ENCODE peak calls at places on chromosomes 2 and 18, in ten cellular contexts. N is PC-9, X is stomach, S is H9, J is mesendoderm, Z is heart right ventricle, C is astrocyte, E is upper lobe of left lung, A is IMR-90, G is right cardiac atrium. B is an unnamed sample.

GRCh38 chr2:105114551-105114950 is 76.7 kb downstream of the MRPS9 start:
- DNase-seq in N (peak), X (no peak), S (no peak), J (peak), Z (no peak), C (peak), E (no peak), A (peak), G (no peak), B (no peak)

GRCh38 chr2:185375731-185376130 is 362.9 kb upstream of the FSIP2 start:
- DNase-seq in N (no peak), X (no peak), S (no peak), J (no peak), Z (no peak), C (no peak), E (no peak), A (no peak), G (no peak), B (no peak)

GRCh38 chr2:42801388-42801787 is 9.0 kb upstream of the HAAO start:
- DNase-seq in N (no peak), X (no peak), S (no peak), J (no peak), Z (no peak), C (no peak), E (no peak), A (peak), G (no peak), B (no peak)

GRCh38 chr2:179264238-179265081 is at the start of gene SESTD1:
- DNase-seq in N (no peak), X (peak), S (peak), J (peak), Z (peak), C (peak), E (peak), A (peak), G (peak), B (no peak)

GRCh38 chr2:191215205-191215604 is 30.0 kb upstream of the MYO1B start:
- DNase-seq in N (no peak), X (no peak), S (no peak), J (no peak), Z (no peak), C (no peak), E (no peak), A (no peak), G (no peak), B (no peak)

GRCh38 chr2:232901711-232902578 is 31.9 kb downstream of the SNORC start:
- DNase-seq in N (peak), X (peak), S (peak), J (peak), Z (no peak), C (peak), E (peak), A (peak), G (no peak), B (no peak)

GRCh38 chr2:160741815-160742214 is 248.2 kb upstream of the RBMS1 start:
- DNase-seq in N (no peak), X (no peak), S (no peak), J (no peak), Z (no peak), C (no peak), E (no peak), A (no peak), G (no peak), B (no peak)

GRCh38 chr2:137980459-137980858 is 16.2 kb downstream of the HNMT start:
- DNase-seq in N (no peak), X (no peak), S (no peak), J (no peak), Z (no peak), C (no peak), E (no peak), A (no peak), G (no peak), B (no peak)

GRCh38 chr18:9029131-9029530 is 73.4 kb upstream of the NDUFV2 start:
- DNase-seq in N (no peak), X (no peak), S (no peak), J (no peak), Z (no peak), C (peak), E (no peak), A (no peak), G (no peak), B (no peak)
- H3K27ac ChIP-seq in N (no peak), X (no peak), S (no peak), J (no peak), Z (no peak), C (no peak), E (no peak), A (no peak), G (no peak), B (no peak)

DNA sequence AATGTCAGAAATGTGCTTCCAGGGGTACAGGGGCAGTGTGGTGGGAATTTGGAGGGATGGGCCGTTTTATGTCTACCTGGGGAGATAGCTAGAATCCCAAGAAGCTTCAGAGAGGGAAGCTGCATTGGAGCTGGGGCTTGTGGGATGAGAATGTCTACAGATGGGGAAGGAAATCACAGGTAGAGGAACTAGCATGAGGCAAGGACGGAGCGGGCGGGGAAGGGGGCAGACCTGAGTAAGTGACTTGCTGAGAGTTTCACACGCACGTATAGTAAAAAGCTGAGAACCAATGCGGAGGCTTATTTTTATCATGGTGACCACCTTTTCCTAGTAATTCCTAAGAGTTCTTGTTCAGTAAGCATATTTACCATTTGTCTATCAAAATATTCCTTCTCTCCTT is 6.3 kb downstream of the C2orf80 start:
- DNase-seq in N (no peak), X (no peak), S (peak), J (peak), Z (no peak), C (no peak), E (no peak), A (no peak), G (no peak), B (no peak)
- H3K27ac ChIP-seq in N (no peak), X (no peak), S (no peak), J (no peak), Z (no peak), C (no peak), E (no peak), A (no peak), G (no peak), B (no peak)

GRCh38 chr2:28415010-28415409 is 22.4 kb downstream of the FOSL2 start:
- DNase-seq in N (no peak), X (no peak), S (no peak), J (no peak), Z (no peak), C (no peak), E (no peak), A (no peak), G (no peak), B (no peak)

GRCh38 chr2:28413152-28413895 is 20.7 kb downstream of the FOSL2 start:
- DNase-seq in N (no peak), X (no peak), S (peak), J (peak), Z (no peak), C (no peak), E (peak), A (peak), G (peak), B (no peak)

GRCh38 chr2:28412625-28413151 is 20.0 kb downstream of the FOSL2 start:
- DNase-seq in N (no peak), X (no peak), S (no peak), J (no peak), Z (no peak), C (no peak), E (no peak), A (no peak), G (no peak), B (no peak)

GRCh38 chr2:28414583-28414982 is 21.9 kb downstream of the FOSL2 start:
- DNase-seq in N (no peak), X (no peak), S (no peak), J (no peak), Z (no peak), C (no peak), E (no peak), A (no peak), G (no peak), B (no peak)

GRCh38 chr2:28413896-28414290 is 21.2 kb downstream of the FOSL2 start:
- DNase-seq in N (no peak), X (no peak), S (no peak), J (no peak), Z (no peak), C (no peak), E (no peak), A (no peak), G (no peak), B (no peak)
- H3K27ac ChIP-seq in N (no peak), X (peak), S (no peak), J (no peak), Z (peak), C (peak), E (peak), A (peak), G (no peak), B (no peak)

DNA sequence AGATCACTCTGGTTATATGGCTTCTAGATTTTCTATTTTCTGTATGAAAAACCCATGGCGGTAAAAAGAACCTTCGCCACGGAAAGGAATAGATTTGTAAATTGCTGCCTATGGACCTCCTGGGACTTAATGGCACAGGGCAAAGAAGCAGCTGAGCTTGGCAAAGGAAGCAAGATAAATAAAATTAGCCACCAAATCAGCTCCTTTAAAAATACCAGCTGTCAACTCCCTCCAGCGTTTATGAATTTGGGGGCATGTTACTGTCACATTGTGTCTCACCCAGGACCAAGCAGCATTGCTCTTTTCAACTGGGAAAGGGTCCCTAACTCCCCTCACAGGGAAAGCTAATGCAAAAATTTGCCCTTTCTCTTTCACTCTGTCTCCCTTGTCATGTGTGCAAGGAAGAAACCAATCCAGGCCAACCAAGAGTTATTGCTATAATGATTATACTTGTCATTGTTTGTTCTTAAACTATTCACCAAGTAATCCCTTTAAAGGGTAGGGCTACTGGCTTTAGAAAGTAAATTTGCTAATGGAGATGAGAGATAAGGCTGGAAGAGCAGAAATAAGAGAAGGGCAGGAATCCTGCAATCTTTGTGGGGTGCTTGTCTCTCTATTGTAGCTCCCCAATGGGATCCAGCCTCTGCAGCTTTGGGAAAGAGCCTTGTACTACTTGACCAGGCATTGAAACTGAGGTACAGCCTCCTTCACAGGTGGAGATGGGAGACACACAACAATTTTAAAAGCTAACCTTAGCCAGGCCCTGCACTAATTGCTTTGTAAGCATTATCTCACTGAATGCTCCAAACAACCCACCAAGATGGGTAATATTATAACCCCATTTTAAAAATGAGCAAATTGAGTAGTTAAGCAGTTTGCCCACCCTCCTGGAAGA is 119.1 kb upstream of the KLF7 start:
- DNase-seq in N (no peak), X (no peak), S (no peak), J (no peak), Z (no peak), C (no peak), E (no peak), A (peak), G (no peak), B (no peak)
- H3K27ac ChIP-seq in N (no peak), X (no peak), S (no peak), J (no peak), Z (no peak), C (no peak), E (no peak), A (no peak), G (peak), B (peak)

DNA sequence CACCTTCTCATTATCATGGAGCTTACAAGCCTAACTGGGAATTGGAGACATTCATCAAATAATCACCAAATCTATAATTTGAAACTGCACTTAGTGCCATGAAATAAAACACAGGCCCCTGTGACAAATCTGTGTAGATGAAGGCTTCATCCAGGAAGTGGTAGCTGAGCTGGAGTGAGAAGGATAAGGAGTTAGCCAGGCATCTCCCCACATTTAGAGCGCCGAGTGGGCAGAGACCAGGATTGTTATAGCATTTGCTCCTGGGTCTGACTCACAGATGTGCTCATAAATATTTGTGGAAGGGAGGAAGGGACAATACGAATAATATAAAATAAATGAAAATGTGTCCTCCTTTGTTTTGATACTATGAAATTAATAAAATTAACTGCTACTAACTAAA is 2.5 kb upstream of the MAT2A start:
- DNase-seq in N (no peak), X (no peak), S (no peak), J (no peak), Z (no peak), C (peak), E (no peak), A (peak), G (no peak), B (no peak)
- H3K27ac ChIP-seq in N (peak), X (peak), S (no peak), J (no peak), Z (peak), C (peak), E (peak), A (peak), G (no peak), B (peak)

DNA sequence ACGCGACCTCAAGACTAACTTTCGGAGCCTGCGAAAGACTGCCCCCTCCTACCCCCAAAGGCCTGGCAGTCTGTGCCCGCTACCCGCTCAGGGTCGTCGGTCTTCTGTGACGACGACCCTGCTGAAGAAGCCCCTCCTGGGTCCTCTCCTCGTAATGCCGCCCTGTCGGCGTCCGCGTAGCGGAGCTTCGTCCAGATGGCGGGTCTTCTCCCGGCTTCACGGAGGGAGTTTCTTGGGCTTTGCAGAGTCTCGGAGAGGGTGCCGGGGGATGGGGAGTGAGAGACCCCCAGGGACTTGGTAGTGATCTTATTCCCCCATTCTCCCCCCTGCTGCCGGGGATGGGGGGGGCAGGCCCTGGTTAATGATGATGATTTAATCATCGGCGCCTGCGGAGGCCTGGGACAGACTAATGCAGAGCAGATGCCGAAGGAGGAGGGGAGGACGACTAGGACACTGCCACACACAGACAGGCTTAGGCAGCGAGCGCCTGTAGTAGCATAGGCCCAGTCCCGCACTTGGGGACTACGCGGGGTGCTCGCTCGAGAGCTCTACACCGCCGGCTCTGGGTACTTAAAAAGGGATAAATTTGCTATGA is 528 bp upstream of the PCGF1 start:
- DNase-seq in N (no peak), X (no peak), S (peak), J (peak), Z (peak), C (no peak), E (peak), A (peak), G (peak), B (no peak)
- H3K27ac ChIP-seq in N (peak), X (peak), S (no peak), J (peak), Z (peak), C (peak), E (peak), A (peak), G (peak), B (peak)

GRCh38 chr2:207503234-207503633 is 26.5 kb upstream of the CREB1 start:
- DNase-seq in N (no peak), X (no peak), S (no peak), J (no peak), Z (peak), C (peak), E (no peak), A (no peak), G (peak), B (no peak)
- H3K27ac ChIP-seq in N (no peak), X (no peak), S (no peak), J (no peak), Z (peak), C (peak), E (no peak), A (no peak), G (peak), B (peak)

GRCh38 chr2:127525692-127526141 is 572 bp downstream of the IWS1 start:
- DNase-seq in N (peak), X (no peak), S (no peak), J (peak), Z (no peak), C (peak), E (no peak), A (peak), G (no peak), B (no peak)
- H3K27ac ChIP-seq in N (peak), X (peak), S (peak), J (peak), Z (peak), C (peak), E (peak), A (peak), G (peak), B (peak)